ENCODE peak calls at places on chromosome 7, in four cellular contexts. W is IMR-90, X is HCT116, J is AG04449. T is an unnamed sample.

GRCh38 chr7:73885975-73886798 is 25.2 kb downstream of the TMEM270 start:
- DNase-seq in J (no peak), W (peak; percentile 64), X (no peak), T (no peak)

GRCh38 chr7:128253701-128254100 is 12.6 kb downstream of the LEP start:
- DNase-seq in X (no peak), W (no peak), J (no peak), T (no peak)

GRCh38 chr7:121807078-121807477 is 65.9 kb upstream of the PTPRZ1 start:
- DNase-seq in W (no peak), X (no peak), J (no peak), T (no peak)

GRCh38 chr7:124764071-124764846 is 1.3 kb downstream of the GPR37 start:
- DNase-seq in J (no peak), W (peak; percentile 6), X (no peak), T (no peak)

GRCh38 chr7:16747095-16747494 is 6.5 kb upstream of the TSPAN13 start:
- DNase-seq in W (no peak), J (no peak), X (no peak), T (no peak)

GRCh38 chr7:122006687-122007086 is 133.7 kb downstream of the PTPRZ1 start:
- DNase-seq in W (no peak), X (no peak), J (no peak), T (no peak)

GRCh38 chr7:657565-658119 is 68.9 kb upstream of the DNAAF5 start:
- DNase-seq in J (no peak), W (peak; percentile 7), X (no peak), T (no peak)

GRCh38 chr7:111089822-111090426 is 1.0 kb upstream of the LRRN3 start:
- DNase-seq in X (peak; percentile 34), W (peak; percentile 64), J (no peak), T (no peak)

GRCh38 chr7:108528183-108528712 is 2.3 kb upstream of the PNPLA8 start:
- DNase-seq in J (no peak), W (no peak), X (peak; percentile 12), T (no peak)

GRCh38 chr7:51700593-51701215 is 384.1 kb upstream of the COBL start:
- DNase-seq in X (no peak), W (no peak), J (no peak), T (no peak)

GRCh38 chr7:152000191-152000590 is 25.3 kb upstream of the GALNT11 start:
- DNase-seq in W (no peak), J (no peak), X (no peak), T (no peak)

GRCh38 chr7:36128448-36129047 is 24.5 kb upstream of the EEPD1 start:
- DNase-seq in W (peak; percentile 91), X (peak; percentile 60), J (peak; percentile 47), T (peak; percentile 52)

GRCh38 chr7:149103424-149103823 is 12.9 kb upstream of the ZNF786 start:
- DNase-seq in X (no peak), J (no peak), W (no peak), T (no peak)

GRCh38 chr7:115585015-115585655 is 445.4 kb downstream of the TFEC start:
- DNase-seq in X (no peak), W (peak; percentile 29), J (no peak), T (no peak)

GRCh38 chr7:79823246-79823951 is 311.2 kb upstream of the GNAI1 start:
- DNase-seq in J (no peak), X (no peak), W (peak; percentile 74), T (no peak)

GRCh38 chr7:158583143-158583542 is 4.5 kb downstream of the PTPRN2 start:
- DNase-seq in X (no peak), J (no peak), W (no peak), T (no peak)

GRCh38 chr7:130882396-130882795 is 148.4 kb upstream of the KLF14 start:
- DNase-seq in X (no peak), J (no peak), W (no peak), T (no peak)

GRCh38 chr7:138116156-138116555 is 39.9 kb downstream of the AKR1D1 start:
- DNase-seq in X (no peak), W (peak; percentile 32), J (no peak), T (no peak)

GRCh38 chr7:119720541-119720940 is 552.4 kb upstream of the KCND2 start:
- DNase-seq in X (peak; percentile 32), W (peak; percentile 84), J (peak; percentile 59), T (no peak)

GRCh38 chr7:21844742-21845141 is 101.0 kb downstream of the CDCA7L start:
- DNase-seq in W (no peak), J (no peak), X (no peak), T (no peak)

GRCh38 chr7:127587663-127588018 is 570 bp upstream of the ARF5 start:
- DNase-seq in W (no peak), X (no peak), J (no peak), T (no peak)

GRCh38 chr7:143280160-143280559 is 4.6 kb upstream of the TMEM139 start:
- DNase-seq in X (no peak), W (no peak), J (no peak), T (no peak)

GRCh38 chr7:78134748-78135147 is 336.2 kb downstream of the PHTF2 start:
- DNase-seq in X (no peak), J (no peak), W (no peak), T (no peak)

GRCh38 chr7:127940365-127941160 is 90.7 kb downstream of the LRRC4 start:
- DNase-seq in X (no peak), J (no peak), W (no peak), T (no peak)

GRCh38 chr7:92696584-92696983 is 106.4 kb upstream of the FAM133B start:
- DNase-seq in J (no peak), X (no peak), W (no peak), T (no peak)

GRCh38 chr7:80095545-80095944 is 39.1 kb upstream of the GNAI1 start:
- DNase-seq in X (no peak), J (no peak), W (peak; percentile 29), T (no peak)

GRCh38 chr7:43834463-43835251 is 34.7 kb downstream of the MRPS24 start:
- DNase-seq in J (no peak), X (no peak), W (peak; percentile 40), T (no peak)

GRCh38 chr7:25359471-25360059 is 131.3 kb upstream of the NPVF start:
- DNase-seq in J (no peak), W (no peak), X (no peak), T (no peak)

DNA sequence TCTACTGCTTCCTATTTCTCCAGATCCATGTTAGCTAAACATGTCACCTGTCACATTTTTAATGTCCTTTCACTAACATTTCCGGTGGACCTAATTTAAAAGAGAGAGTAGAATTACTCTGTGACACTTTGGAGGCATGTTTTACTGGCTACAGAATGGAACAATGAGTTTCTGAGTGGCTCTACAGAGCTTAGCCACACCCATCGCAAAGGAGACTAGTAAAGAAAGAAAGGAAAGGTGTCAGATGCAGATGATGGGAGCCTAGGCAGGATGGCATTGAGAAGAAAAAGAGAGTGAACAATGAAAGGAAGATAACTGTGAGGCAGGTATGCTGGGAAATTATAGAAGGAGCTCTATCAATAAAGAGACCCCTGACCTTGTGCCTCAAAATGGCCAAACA is 35.9 kb downstream of the NDUFB2 start:
- DNase-seq in W (no peak), J (no peak), X (no peak), T (no peak)
- H3K4me3 ChIP-seq in W (no peak overlapping the region), J (no peak overlapping the region), X (no peak overlapping the region), T (no peak overlapping the region)

GRCh38 chr7:150407588-150408392 is 28.7 kb downstream of the ZNF775 start:
- DNase-seq in J (no peak), X (no peak), W (no peak), T (no peak)

GRCh38 chr7:150410131-150410530 is 31.0 kb downstream of the ZNF775 start:
- DNase-seq in X (no peak), W (no peak), J (no peak), T (no peak)

GRCh38 chr7:150409300-150410030 is 30.3 kb downstream of the ZNF775 start:
- DNase-seq in W (no peak), X (no peak), J (no peak), T (no peak)

GRCh38 chr7:150406565-150407421 is 27.7 kb downstream of the ZNF775 start:
- DNase-seq in X (no peak), J (no peak), W (peak; percentile 10), T (no peak)

GRCh38 chr7:150408393-150409299 is 29.5 kb downstream of the ZNF775 start:
- DNase-seq in J (no peak), W (no peak), X (no peak), T (no peak)
- TF ChIP-seq CTCF in J (no peak), W (no peak), X (no peak), T (no peak)

DNA sequence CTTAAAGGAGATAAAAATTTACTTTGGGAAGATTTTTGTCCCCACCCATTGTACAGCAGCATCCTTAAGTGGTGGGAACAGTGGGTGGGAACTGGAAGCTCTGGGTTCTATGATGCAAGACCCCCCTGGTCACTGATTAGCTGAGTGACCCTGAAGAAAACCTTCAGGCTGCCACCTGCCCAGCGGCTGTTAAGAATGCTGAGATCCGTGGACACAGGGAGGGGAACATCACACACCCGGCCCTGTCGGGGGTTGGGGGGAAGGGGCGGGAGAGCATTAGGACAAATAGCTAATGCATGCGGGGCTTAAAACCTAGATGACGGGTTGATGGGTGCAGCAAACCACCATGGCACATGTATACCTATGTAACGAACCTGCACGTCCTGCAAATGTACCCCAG is 14.5 kb downstream of the CARD11 start:
- DNase-seq in J (no peak), W (no peak), X (no peak), T (no peak)
- H3K4me3 ChIP-seq in J (no peak overlapping the region), W (no peak overlapping the region), X (no peak overlapping the region), T (no peak overlapping the region)

GRCh38 chr7:100476903-100477870 is 1.8 kb downstream of the TSC22D4 start:
- DNase-seq in X (no peak), J (no peak), W (no peak), T (no peak)
- TF ChIP-seq CTCF in X (no peak), J (peak; percentile 45), W (peak; percentile 41), T (peak; percentile 52)

DNA sequence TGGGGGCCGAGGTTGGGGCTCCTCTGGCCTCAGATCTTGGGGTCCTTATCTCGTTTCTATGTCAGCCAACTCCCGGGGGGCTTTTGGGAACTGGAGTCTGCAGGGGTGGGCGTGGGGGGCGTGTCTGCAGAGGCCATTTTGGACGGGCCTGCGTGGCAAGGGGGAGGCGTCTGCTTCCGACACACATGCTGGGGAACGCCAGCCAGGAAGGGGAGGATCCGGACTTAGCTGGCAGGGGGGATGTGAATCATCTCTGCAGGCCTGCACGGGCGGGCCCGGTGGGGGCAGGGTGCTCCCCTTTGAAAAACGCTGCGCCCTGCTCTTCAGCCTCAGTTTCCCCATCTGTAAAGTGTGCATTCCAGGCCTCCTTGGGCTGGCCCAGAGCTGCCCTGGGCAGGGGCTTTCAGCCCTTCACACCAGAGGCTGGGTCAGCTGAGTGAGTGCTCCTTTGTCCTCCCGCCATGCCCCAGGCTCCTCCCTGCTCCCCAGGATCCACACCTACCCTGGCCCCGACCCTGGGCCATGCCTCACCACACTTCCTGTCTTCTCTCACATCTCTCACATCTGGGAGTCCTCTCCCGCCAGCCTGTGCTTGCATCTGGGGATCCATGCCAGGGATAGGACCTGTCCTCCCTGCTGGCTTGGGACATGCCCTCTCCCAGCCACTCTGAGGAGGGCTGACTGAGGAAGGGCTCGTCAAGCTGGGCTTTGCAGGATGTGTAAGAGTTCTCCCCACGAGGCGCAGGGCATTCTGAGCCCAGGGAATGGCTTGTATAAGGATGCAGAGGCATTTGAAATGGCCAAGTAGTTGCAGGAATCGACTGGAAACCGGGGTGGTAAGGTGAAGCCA is 172.6 kb upstream of the TNRC18 start:
- DNase-seq in W (peak; percentile 95), X (peak; percentile 71), J (peak; percentile 60), T (peak; percentile 60)
- H3K4me3 ChIP-seq in W (peak overlapping the region; percentile 84), X (peak overlapping the region; percentile 73), J (peak overlapping the region; percentile 87), T (peak overlapping the region; percentile 92)

T was measured in BJ.